ENCODE peak calls at places on chromosome 3, in ten cellular contexts. One of them, this sample, is unnamed.

GRCh38 chr3:36812240-36812639 is 47.9 kb upstream of the DCLK3 start:
- DNase-seq in Daoy: no peak
- DNase-seq in NCI-H2081: no peak
- DNase-seq in epithelial cell of esophagus: peak; percentile 8
- DNase-seq in KBM-7: no peak
- DNase-seq in stimulated activated CD4-positive, alpha-beta T cell treated with anti-CD3 and anti-CD28 coated beads, Interleukin-2, amount 100 ng/mL, for 24 hours: no peak
- DNase-seq in hippocampal formation: no peak
- DNase-seq in GM03348: no peak
- DNase-seq in mammary epithelial cell: peak; percentile 4
- DNase-seq in T-helper 1 cell: no peak
- DNase-seq in this sample: no peak

GRCh38 chr3:193851416-193851815 is 258.4 kb downstream of the OPA1 start:
- DNase-seq in T-helper 1 cell: no peak
- DNase-seq in NCI-H2081: no peak
- DNase-seq in epithelial cell of esophagus: peak; percentile 54
- DNase-seq in mammary epithelial cell: no peak
- DNase-seq in Daoy: no peak
- DNase-seq in hippocampal formation: no peak
- DNase-seq in KBM-7: no peak
- DNase-seq in stimulated activated CD4-positive, alpha-beta T cell treated with anti-CD3 and anti-CD28 coated beads, Interleukin-2, amount 100 ng/mL, for 24 hours: no peak
- DNase-seq in GM03348: no peak
- DNase-seq in this sample: no peak

GRCh38 chr3:2714856-2715255 is 395.3 kb downstream of the IL5RA start:
- DNase-seq in stimulated activated CD4-positive, alpha-beta T cell treated with anti-CD3 and anti-CD28 coated beads, Interleukin-2, amount 100 ng/mL, for 24 hours: no peak
- DNase-seq in KBM-7: peak; percentile 8
- DNase-seq in epithelial cell of esophagus: no peak
- DNase-seq in T-helper 1 cell: no peak
- DNase-seq in hippocampal formation: no peak
- DNase-seq in NCI-H2081: no peak
- DNase-seq in Daoy: no peak
- DNase-seq in GM03348: no peak
- DNase-seq in mammary epithelial cell: no peak
- DNase-seq in this sample: no peak

GRCh38 chr3:51378726-51379125 is 6.4 kb upstream of the MANF start:
- DNase-seq in KBM-7: no peak
- DNase-seq in stimulated activated CD4-positive, alpha-beta T cell treated with anti-CD3 and anti-CD28 coated beads, Interleukin-2, amount 100 ng/mL, for 24 hours: no peak
- DNase-seq in T-helper 1 cell: no peak
- DNase-seq in Daoy: no peak
- DNase-seq in GM03348: no peak
- DNase-seq in mammary epithelial cell: no peak
- DNase-seq in hippocampal formation: no peak
- DNase-seq in NCI-H2081: no peak
- DNase-seq in epithelial cell of esophagus: no peak
- DNase-seq in this sample: no peak

GRCh38 chr3:112671930-112672715 is 31.2 kb upstream of the CCDC80 start:
- DNase-seq in stimulated activated CD4-positive, alpha-beta T cell treated with anti-CD3 and anti-CD28 coated beads, Interleukin-2, amount 100 ng/mL, for 24 hours: no peak
- DNase-seq in epithelial cell of esophagus: peak; percentile 78
- DNase-seq in Daoy: peak; percentile 82
- DNase-seq in NCI-H2081: no peak
- DNase-seq in mammary epithelial cell: peak; percentile 50
- DNase-seq in KBM-7: no peak
- DNase-seq in hippocampal formation: no peak
- DNase-seq in GM03348: peak; percentile 73
- DNase-seq in T-helper 1 cell: no peak
- DNase-seq in this sample: no peak

GRCh38 chr3:66432767-66433521 is 67.9 kb downstream of the LRIG1 start:
- DNase-seq in NCI-H2081: no peak
- DNase-seq in T-helper 1 cell: no peak
- DNase-seq in KBM-7: peak; percentile 34
- DNase-seq in mammary epithelial cell: no peak
- DNase-seq in stimulated activated CD4-positive, alpha-beta T cell treated with anti-CD3 and anti-CD28 coated beads, Interleukin-2, amount 100 ng/mL, for 24 hours: no peak
- DNase-seq in hippocampal formation: no peak
- DNase-seq in epithelial cell of esophagus: no peak
- DNase-seq in GM03348: no peak
- DNase-seq in Daoy: no peak
- DNase-seq in this sample: no peak

GRCh38 chr3:132898131-132898530 is 140.1 kb upstream of the TMEM108 start:
- DNase-seq in epithelial cell of esophagus: no peak
- DNase-seq in NCI-H2081: no peak
- DNase-seq in GM03348: no peak
- DNase-seq in T-helper 1 cell: no peak
- DNase-seq in Daoy: no peak
- DNase-seq in hippocampal formation: no peak
- DNase-seq in stimulated activated CD4-positive, alpha-beta T cell treated with anti-CD3 and anti-CD28 coated beads, Interleukin-2, amount 100 ng/mL, for 24 hours: no peak
- DNase-seq in KBM-7: no peak
- DNase-seq in mammary epithelial cell: no peak
- DNase-seq in this sample: no peak

GRCh38 chr3:55488398-55489055 is 1.4 kb upstream of the WNT5A start:
- DNase-seq in hippocampal formation: peak; percentile 41
- DNase-seq in NCI-H2081: no peak
- DNase-seq in KBM-7: no peak
- DNase-seq in stimulated activated CD4-positive, alpha-beta T cell treated with anti-CD3 and anti-CD28 coated beads, Interleukin-2, amount 100 ng/mL, for 24 hours: no peak
- DNase-seq in Daoy: peak; percentile 82
- DNase-seq in T-helper 1 cell: no peak
- DNase-seq in GM03348: peak; percentile 94
- DNase-seq in epithelial cell of esophagus: peak; percentile 67
- DNase-seq in mammary epithelial cell: peak; percentile 59
- DNase-seq in this sample: peak; percentile 69

GRCh38 chr3:134874737-134875413 is 79.8 kb downstream of the EPHB1 start:
- DNase-seq in stimulated activated CD4-positive, alpha-beta T cell treated with anti-CD3 and anti-CD28 coated beads, Interleukin-2, amount 100 ng/mL, for 24 hours: no peak
- DNase-seq in GM03348: peak; percentile 16
- DNase-seq in epithelial cell of esophagus: no peak
- DNase-seq in KBM-7: no peak
- DNase-seq in mammary epithelial cell: no peak
- DNase-seq in T-helper 1 cell: no peak
- DNase-seq in NCI-H2081: no peak
- DNase-seq in Daoy: peak; percentile 45
- DNase-seq in hippocampal formation: no peak
- DNase-seq in this sample: no peak

GRCh38 chr3:20652249-20652648 is 466.2 kb upstream of the SGO1 start:
- DNase-seq in hippocampal formation: no peak
- DNase-seq in KBM-7: no peak
- DNase-seq in stimulated activated CD4-positive, alpha-beta T cell treated with anti-CD3 and anti-CD28 coated beads, Interleukin-2, amount 100 ng/mL, for 24 hours: no peak
- DNase-seq in epithelial cell of esophagus: no peak
- DNase-seq in mammary epithelial cell: no peak
- DNase-seq in NCI-H2081: no peak
- DNase-seq in GM03348: no peak
- DNase-seq in Daoy: no peak
- DNase-seq in T-helper 1 cell: no peak
- DNase-seq in this sample: no peak

GRCh38 chr3:168459229-168459784 is 363.6 kb upstream of the GOLIM4 start:
- DNase-seq in T-helper 1 cell: no peak
- DNase-seq in NCI-H2081: no peak
- DNase-seq in Daoy: no peak
- DNase-seq in mammary epithelial cell: no peak
- DNase-seq in hippocampal formation: peak; percentile 65
- DNase-seq in epithelial cell of esophagus: no peak
- DNase-seq in stimulated activated CD4-positive, alpha-beta T cell treated with anti-CD3 and anti-CD28 coated beads, Interleukin-2, amount 100 ng/mL, for 24 hours: no peak
- DNase-seq in GM03348: peak; percentile 5
- DNase-seq in KBM-7: no peak
- DNase-seq in this sample: peak; percentile 35

GRCh38 chr3:143036557-143036956 is 35.2 kb downstream of the U2SURP start:
- DNase-seq in KBM-7: no peak
- DNase-seq in Daoy: no peak
- DNase-seq in GM03348: no peak
- DNase-seq in stimulated activated CD4-positive, alpha-beta T cell treated with anti-CD3 and anti-CD28 coated beads, Interleukin-2, amount 100 ng/mL, for 24 hours: no peak
- DNase-seq in epithelial cell of esophagus: no peak
- DNase-seq in T-helper 1 cell: no peak
- DNase-seq in mammary epithelial cell: no peak
- DNase-seq in NCI-H2081: no peak
- DNase-seq in hippocampal formation: no peak
- DNase-seq in this sample: no peak

GRCh38 chr3:37620071-37620635 is 241.5 kb upstream of the CTDSPL start:
- DNase-seq in KBM-7: peak; percentile 5
- DNase-seq in GM03348: no peak
- DNase-seq in stimulated activated CD4-positive, alpha-beta T cell treated with anti-CD3 and anti-CD28 coated beads, Interleukin-2, amount 100 ng/mL, for 24 hours: no peak
- DNase-seq in mammary epithelial cell: no peak
- DNase-seq in hippocampal formation: no peak
- DNase-seq in epithelial cell of esophagus: no peak
- DNase-seq in NCI-H2081: no peak
- DNase-seq in T-helper 1 cell: no peak
- DNase-seq in Daoy: no peak
- DNase-seq in this sample: no peak